ENCODE peak calls at places on chromosomes 2 and 18, in ten cellular contexts. N is upper lobe of right lung; R is substantia nigra; E is kidney; X is tibial artery; T is caudate nucleus; G is naive thymus-derived CD4-positive, alpha-beta T cell; K is EH; J is GM23338; V is HEK293T. M is an unnamed sample.

GRCh38 chr2:131425191-131426021 is 50.5 kb upstream of the TUBA3D start:
- DNase-seq in N (no peak), R (no peak), E (no peak), X (no peak), T (no peak), G (no peak), K (no peak), J (peak; percentile 42), V (no peak), M (no peak)

GRCh38 chr2:32060266-32060665 is 3.1 kb upstream of the SPAST start:
- DNase-seq in N (no peak), R (no peak), E (no peak), X (no peak), T (no peak), G (no peak), K (no peak), J (no peak), V (no peak), M (no peak)

GRCh38 chr2:102114290-102114721 is 28.2 kb upstream of the IL1R1 start:
- DNase-seq in N (no peak), R (no peak), E (no peak), X (no peak), T (no peak), G (no peak), K (peak; percentile 84), J (no peak), V (no peak), M (peak; percentile 92)

GRCh38 chr2:156322103-156322671 is 10.3 kb downstream of the NR4A2 start:
- DNase-seq in N (no peak), R (no peak), E (no peak), X (no peak), T (no peak), G (no peak), K (peak; percentile 4), J (no peak), V (no peak), M (no peak)

GRCh38 chr2:9949992-9950520 is 1.4 kb upstream of the GRHL1 start:
- DNase-seq in N (no peak), R (no peak), E (no peak), X (no peak), T (no peak), G (no peak), K (no peak), J (peak; percentile 11), V (no peak), M (no peak)

GRCh38 chr2:11155326-11156059 is at the start of gene SLC66A3:
- DNase-seq in N (no peak), R (no peak), E (no peak), X (peak; percentile 79), T (no peak), G (peak; percentile 87), K (peak; percentile 90), J (peak; percentile 88), V (no peak), M (no peak)

GRCh38 chr2:238247002-238247822 is 7.4 kb upstream of the HES6 start:
- DNase-seq in N (no peak), R (no peak), E (no peak), X (no peak), T (no peak), G (no peak), K (no peak), J (no peak), V (no peak), M (no peak)

GRCh38 chr2:63819765-63820717 is 21.7 kb upstream of the UGP2 start:
- DNase-seq in N (no peak), R (no peak), E (no peak), X (peak; percentile 75), T (no peak), G (no peak), K (peak; percentile 16), J (peak; percentile 24), V (no peak), M (no peak)

GRCh38 chr2:43057026-43057741 is 169.2 kb downstream of the ZFP36L2 start:
- DNase-seq in N (no peak), R (peak; percentile 69), E (no peak), X (peak; percentile 57), T (peak; percentile 84), G (no peak), K (no peak), J (no peak), V (no peak), M (no peak)

GRCh38 chr18:72863754-72864153 is 4.0 kb downstream of the NETO1 start:
- DNase-seq in N (no peak), R (no peak), E (no peak), X (no peak), T (no peak), G (no peak), K (no peak), J (no peak), V (no peak), M (no peak)

GRCh38 chr18:55585586-55586521 is 2.1 kb downstream of the TCF4 start:
- DNase-seq in N (no peak), R (peak; percentile 4), E (no peak), X (no peak), T (peak; percentile 40), G (no peak), K (peak; percentile 51), J (peak; percentile 25), V (no peak), M (no peak)

GRCh38 chr18:9575558-9575957 is 38.8 kb downstream of the PPP4R1 start:
- DNase-seq in N (peak; percentile 64), R (peak; percentile 55), E (no peak), X (peak; percentile 86), T (peak; percentile 41), G (no peak), K (peak; percentile 89), J (peak; percentile 83), V (peak; percentile 59), M (peak; percentile 83)

GRCh38 chr18:43671431-43671830 is 394.1 kb upstream of the SYT4 start:
- DNase-seq in N (no peak), R (no peak), E (no peak), X (no peak), T (no peak), G (no peak), K (peak; percentile 58), J (no peak), V (no peak), M (peak; percentile 67)

GRCh38 chr2:119349289-119349688 is 17.3 kb downstream of the C2orf76 start:
- DNase-seq in N (no peak), R (no peak), E (no peak), X (no peak), T (no peak), G (no peak), K (no peak), J (no peak), V (no peak), M (no peak)

GRCh38 chr2:24105816-24106215 is 17.3 kb downstream of the PFN4 start:
- DNase-seq in N (no peak), R (no peak), E (no peak), X (no peak), T (no peak), G (no peak), K (peak; percentile 33), J (no peak), V (no peak), M (no peak)

GRCh38 chr2:170170281-170171035 is 7.5 kb upstream of the MYO3B start:
- DNase-seq in N (no peak), R (no peak), E (no peak), X (no peak), T (no peak), G (no peak), K (no peak), J (peak; percentile 10), V (no peak), M (no peak)

GRCh38 chr2:98442488-98442887 is 2.2 kb upstream of the INPP4A start:
- DNase-seq in N (no peak), R (no peak), E (no peak), X (no peak), T (no peak), G (no peak), K (no peak), J (peak; percentile 42), V (no peak), M (no peak)

GRCh38 chr18:50559750-50560680 is at the start of gene MAPK4:
- DNase-seq in N (peak; percentile 78), R (no peak), E (peak; percentile 84), X (no peak), T (peak; percentile 29), G (no peak), K (peak; percentile 5), J (peak; percentile 71), V (peak; percentile 52), M (no peak)

GRCh38 chr2:114661926-114662670 is 219.7 kb downstream of the DPP10 start:
- DNase-seq in N (peak; percentile 78), R (peak; percentile 4), E (peak; percentile 71), X (no peak), T (peak; percentile 40), G (peak; percentile 4), K (no peak), J (peak; percentile 64), V (no peak), M (no peak)

GRCh38 chr2:7353571-7353970 is 436.4 kb downstream of the RNF144A start:
- DNase-seq in N (no peak), R (no peak), E (no peak), X (no peak), T (no peak), G (no peak), K (no peak), J (no peak), V (no peak), M (no peak)

GRCh38 chr2:64630752-64631151 is 23.0 kb downstream of the SERTAD2 start:
- DNase-seq in N (no peak), R (no peak), E (no peak), X (no peak), T (no peak), G (no peak), K (no peak), J (no peak), V (no peak), M (no peak)

GRCh38 chr2:173750332-173750731 is 214.8 kb downstream of the SP3 start:
- DNase-seq in N (no peak), R (no peak), E (no peak), X (no peak), T (no peak), G (no peak), K (peak; percentile 45), J (peak; percentile 82), V (peak; percentile 35), M (no peak)

GRCh38 chr2:96140941-96141623 is 2.8 kb upstream of the ASTL start:
- DNase-seq in N (no peak), R (no peak), E (peak; percentile 55), X (no peak), T (no peak), G (no peak), K (no peak), J (no peak), V (no peak), M (no peak)

GRCh38 chr18:70072678-70073077 is 125.0 kb upstream of the CD226 start:
- DNase-seq in N (no peak), R (no peak), E (no peak), X (no peak), T (no peak), G (no peak), K (peak; percentile 49), J (no peak), V (no peak), M (no peak)

GRCh38 chr2:71576541-71576940 is 123.2 kb downstream of the DYSF start:
- DNase-seq in N (no peak), R (peak; percentile 67), E (no peak), X (no peak), T (peak; percentile 67), G (no peak), K (no peak), J (no peak), V (no peak), M (no peak)

GRCh38 chr2:163768881-163769681 is 33.3 kb upstream of the FIGN start:
- DNase-seq in N (no peak), R (no peak), E (no peak), X (no peak), T (no peak), G (no peak), K (no peak), J (no peak), V (no peak), M (no peak)

GRCh38 chr2:240259201-240259923 is 118.9 kb upstream of the OTOS start:
- DNase-seq in N (peak; percentile 65), R (no peak), E (peak; percentile 87), X (peak; percentile 82), T (no peak), G (no peak), K (no peak), J (no peak), V (no peak), M (no peak)

GRCh38 chr2:117409443-117409842 is 405.0 kb upstream of the DDX18 start:
- DNase-seq in N (no peak), R (no peak), E (no peak), X (no peak), T (no peak), G (no peak), K (no peak), J (no peak), V (no peak), M (no peak)

M was measured in epithelial cell of proximal tubule.